ENCODE peak calls at places on chromosomes 5 and 9, in eight cellular contexts. C is psoas muscle, F is fibroblast of lung, A is brain microvascular endothelial cell, K is DND-41, H is uterus, G is PC-3, I is spleen. B is an unnamed sample. For H3K27me3, the result is how much of the 10 kb centered on the place peaks cover.

GRCh38 chr5:148820778-148821395 is 5.5 kb upstream of the ADRB2 start:
- DNase-seq in K (peak), A (no peak), G (peak), F (peak), H (no peak), C (no peak), I (no peak), B (no peak)

GRCh38 chr9:134734270-134734669 is 92.7 kb downstream of the COL5A1 start:
- DNase-seq in C (peak), G (no peak), K (no peak), F (peak), A (peak), H (peak), I (no peak), B (no peak)

GRCh38 chr5:95533106-95533505 is 21.7 kb downstream of the SKIC3 start:
- DNase-seq in H (no peak), K (no peak), A (no peak), C (no peak), I (no peak), G (no peak), F (no peak), B (no peak)

GRCh38 chr5:164013077-164013670 is 507.8 kb downstream of the MAT2B start:
- DNase-seq in C (peak), H (no peak), K (peak), A (peak), I (no peak), F (peak), G (peak), B (peak)

GRCh38 chr9:134396258-134396742 is 70.0 kb downstream of the RXRA start:
- DNase-seq in I (peak), C (no peak), K (peak), H (no peak), A (no peak), G (no peak), F (no peak), B (peak)

GRCh38 chr9:94083384-94083783 is 880 bp upstream of the PTPDC1 start:
- DNase-seq in I (no peak), G (no peak), A (no peak), F (no peak), H (no peak), K (no peak), C (no peak), B (no peak)

GRCh38 chr5:1297243-1297642 is 2.4 kb upstream of the TERT start:
- DNase-seq in C (no peak), K (no peak), H (no peak), I (no peak), F (no peak), G (no peak), A (no peak), B (no peak)

GRCh38 chr9:94167055-94167346 is 82.7 kb downstream of the PTPDC1 start:
- DNase-seq in A (no peak), G (no peak), C (no peak), I (no peak), F (no peak), H (no peak), K (no peak), B (no peak)

GRCh38 chr5:54832846-54833245 is 152.5 kb downstream of the ESM1 start:
- DNase-seq in A (no peak), H (no peak), G (no peak), C (no peak), I (peak), K (no peak), F (no peak), B (no peak)

GRCh38 chr9:117043159-117043558 is 356.1 kb downstream of the TRIM32 start:
- DNase-seq in G (no peak), I (no peak), H (no peak), C (no peak), F (no peak), A (no peak), K (no peak), B (no peak)

GRCh38 chr5:169538935-169539334 is 44.6 kb upstream of the SPDL1 start:
- DNase-seq in G (no peak), F (no peak), K (no peak), I (no peak), H (no peak), C (no peak), A (no peak), B (no peak)

GRCh38 chr5:108381034-108381954 is 604 bp downstream of the FBXL17 start:
- DNase-seq in K (peak), F (peak), C (peak), I (peak), H (peak), G (peak), A (peak), B (peak)

GRCh38 chr9:91433180-91433579 is 9.5 kb upstream of the NFIL3 start:
- DNase-seq in H (no peak), I (no peak), C (no peak), F (peak), G (peak), K (no peak), A (peak), B (no peak)

GRCh38 chr9:111481885-111482636 is 2.1 kb downstream of the ECPAS start:
- DNase-seq in A (peak), F (peak), I (no peak), G (peak), C (peak), K (no peak), H (no peak), B (no peak)

GRCh38 chr5:36478646-36479307 is 127.6 kb upstream of the SLC1A3 start:
- DNase-seq in F (no peak), G (no peak), C (no peak), H (no peak), I (no peak), A (no peak), K (no peak), B (no peak)

GRCh38 chr9:117344892-117345660 is 69.8 kb downstream of the ASTN2 start:
- DNase-seq in H (no peak), G (no peak), C (no peak), A (no peak), I (no peak), F (no peak), K (no peak), B (no peak)

GRCh38 chr9:131587906-131588305 is 42.6 kb downstream of the PRRT1B start:
- DNase-seq in F (no peak), C (no peak), A (no peak), K (no peak), G (no peak), I (no peak), H (no peak), B (no peak)

GRCh38 chr9:6902423-6902822 is 144.7 kb downstream of the KDM4C start:
- DNase-seq in G (peak), K (no peak), C (no peak), F (peak), I (no peak), A (no peak), H (no peak), B (no peak)

GRCh38 chr9:134419684-134420076 is 93.4 kb downstream of the RXRA start:
- DNase-seq in H (no peak), I (no peak), C (no peak), F (no peak), K (no peak), G (peak), A (no peak), B (no peak)

GRCh38 chr9:110156902-110157301 is 51.1 kb downstream of the C9orf152 start:
- DNase-seq in K (peak), I (no peak), A (peak), C (no peak), H (no peak), F (peak), G (no peak), B (peak)

GRCh38 chr5:143870871-143871632 is 59.1 kb downstream of the HMHB1 start:
- DNase-seq in G (peak), C (no peak), H (no peak), I (no peak), K (no peak), F (no peak), A (no peak), B (no peak)

GRCh38 chr9:19946446-19947109 is 157.7 kb upstream of the SLC24A2 start:
- DNase-seq in H (no peak), A (no peak), C (no peak), K (peak), I (no peak), G (peak), F (peak), B (no peak)

GRCh38 chr5:96247097-96247675 is 185.9 kb downstream of the PCSK1 start:
- DNase-seq in F (peak), G (no peak), I (no peak), H (no peak), K (no peak), A (no peak), C (no peak), B (no peak)

GRCh38 chr5:98268162-98268860 is 505.2 kb upstream of the RGMB start:
- DNase-seq in C (no peak), F (no peak), I (no peak), K (no peak), H (no peak), A (no peak), G (no peak), B (no peak)

GRCh38 chr5:16894236-16895057 is 41.6 kb downstream of the MYO10 start:
- DNase-seq in C (no peak), G (peak), K (no peak), F (peak), A (peak), H (no peak), I (no peak), B (no peak)

GRCh38 chr5:61809651-61810050 is 477.6 kb downstream of the ZSWIM6 start:
- DNase-seq in F (no peak), A (no peak), H (no peak), K (no peak), I (no peak), C (no peak), G (no peak), B (no peak)

GRCh38 chr5:131649160-131649559 is 14.1 kb upstream of the RAPGEF6 start:
- DNase-seq in A (no peak), K (no peak), F (peak), H (no peak), I (no peak), G (peak), C (no peak), B (no peak)

GRCh38 chr9:137772281-137772873 is 105.2 kb upstream of the CACNA1B start:
- DNase-seq in G (no peak), A (no peak), K (no peak), F (no peak), I (peak), H (no peak), C (no peak), B (no peak)

GRCh38 chr9:91591627-91592026 is 168.0 kb upstream of the NFIL3 start:
- DNase-seq in G (no peak), F (no peak), I (no peak), K (no peak), H (no peak), A (no peak), C (no peak), B (no peak)

GRCh38 chr5:142601432-142601831 is 84.5 kb downstream of the FGF1 start:
- DNase-seq in F (no peak), K (peak), A (no peak), H (no peak), I (no peak), G (no peak), C (no peak), B (no peak)

GRCh38 chr9:91856419-91856818 is 93.6 kb downstream of the ROR2 start:
- DNase-seq in C (no peak), A (no peak), I (no peak), K (no peak), G (no peak), F (no peak), H (no peak), B (no peak)

GRCh38 chr5:56812110-56812509 is 3.2 kb upstream of the MAP3K1 start:
- DNase-seq in K (no peak), A (no peak), F (no peak), H (no peak), I (no peak), G (no peak), C (no peak), B (no peak)

GRCh38 chr5:159419567-159419966 is 89.3 kb upstream of the IL12B start:
- DNase-seq in K (no peak), H (no peak), G (no peak), F (no peak), A (no peak), C (no peak), I (no peak), B (no peak)

GRCh38 chr5:59065551-59065950 is 482.7 kb downstream of the RAB3C start:
- DNase-seq in F (peak), C (no peak), K (no peak), A (no peak), I (no peak), H (no peak), G (peak), B (no peak)

GRCh38 chr5:137752873-137753226 is 1.3 kb downstream of the HNRNPA0 start:
- DNase-seq in H (no peak), G (peak), F (peak), A (no peak), C (no peak), I (no peak), K (peak), B (peak)

GRCh38 chr9:100856238-100856637 is 172.3 kb upstream of the PLPPR1 start:
- DNase-seq in I (no peak), K (no peak), C (no peak), A (no peak), G (no peak), H (no peak), F (no peak), B (no peak)

GRCh38 chr5:159639590-159639989 is 276.7 kb upstream of the ADRA1B start:
- DNase-seq in F (no peak), G (no peak), A (no peak), C (no peak), H (no peak), I (no peak), K (no peak), B (no peak)

DNA sequence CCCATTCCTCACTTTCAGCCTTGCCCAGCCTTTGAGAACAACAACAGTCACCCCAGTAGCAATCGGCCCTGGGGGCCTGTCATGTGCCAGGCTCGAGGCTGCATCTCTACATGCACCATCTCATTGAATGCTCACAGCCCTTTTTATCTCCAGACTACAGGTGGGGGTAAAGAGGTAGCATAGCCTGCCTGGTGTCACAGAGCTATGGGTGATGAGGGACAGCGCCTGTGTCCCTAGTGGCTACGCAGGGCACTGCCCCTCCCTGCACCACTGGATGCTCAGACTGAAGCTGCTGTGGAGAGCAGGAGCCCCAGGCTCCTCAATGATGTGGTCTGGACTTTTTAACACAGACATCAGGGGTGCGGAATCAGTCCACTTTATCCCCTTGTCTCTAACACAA is 2.8 kb downstream of the CAMK2A start:
- DNase-seq in H (no peak), A (no peak), K (peak), G (peak), F (no peak), I (peak), C (no peak), B (no peak)
- TF ChIP-seq CTCF in H (no peak), A (peak), K (peak), G (peak), F (no peak), I (no peak), C (peak), B (peak)

GRCh38 chr5:106306313-106307028 is 1364.3 kb downstream of the EFNA5 start:
- DNase-seq in K (no peak), C (no peak), G (no peak), F (no peak), H (no peak), A (no peak), I (no peak), B (no peak)

GRCh38 chr5:106312360-106312759 is 1358.4 kb downstream of the EFNA5 start:
- DNase-seq in I (no peak), C (no peak), A (peak), F (no peak), G (peak), K (no peak), H (no peak), B (no peak)

GRCh38 chr5:106303911-106304310 is 1366.8 kb downstream of the EFNA5 start:
- DNase-seq in G (no peak), F (no peak), I (no peak), H (no peak), K (no peak), C (no peak), A (no peak), B (no peak)

GRCh38 chr5:106311230-106311629 is 1359.5 kb downstream of the EFNA5 start:
- DNase-seq in I (no peak), H (no peak), A (peak), G (peak), F (peak), C (no peak), K (no peak), B (no peak)

DNA sequence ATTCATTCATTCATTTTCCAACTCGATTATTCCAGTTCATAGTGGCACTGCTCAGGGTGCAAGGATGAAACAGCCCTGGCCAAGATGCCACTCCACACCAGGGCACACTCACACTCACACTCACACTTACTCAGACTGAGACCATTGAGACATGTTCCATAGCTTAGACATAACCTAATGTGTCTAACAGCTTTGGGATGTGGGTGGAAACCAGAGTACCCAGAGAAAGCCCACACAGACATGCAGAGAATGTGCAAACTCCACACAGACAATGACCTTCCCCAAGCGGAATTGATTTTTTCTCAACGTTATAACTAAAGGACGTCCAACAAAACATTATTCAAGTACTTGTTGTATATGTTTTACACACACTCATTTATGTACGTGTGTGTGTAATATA is 1363.5 kb downstream of the EFNA5 start:
- DNase-seq in K (no peak), A (no peak), I (no peak), G (no peak), C (no peak), F (no peak), H (no peak), B (no peak)
- H3K4me3 ChIP-seq in K (no peak), A (no peak), I (no peak), G (no peak), C (no peak), F (no peak), H (no peak), B (no peak)

GRCh38 chr9:841371-842209 is at the start of gene DMRT1:
- DNase-seq in A (no peak), I (peak), G (no peak), K (no peak), C (no peak), H (no peak), F (no peak), B (peak)

GRCh38 chr9:842918-843468 is 1.5 kb downstream of the DMRT1 start:
- DNase-seq in K (no peak), C (no peak), A (no peak), G (no peak), F (no peak), H (no peak), I (peak), B (no peak)

GRCh38 chr9:840343-840742 is 1.2 kb upstream of the DMRT1 start:
- DNase-seq in A (no peak), K (no peak), C (no peak), G (no peak), I (peak), H (no peak), F (no peak), B (no peak)
- H3K27me3 ChIP-seq in A (under half), K (under half), C (under half), G (under half), I (under half), H (under half), F (under half), B (under half)

GRCh38 chr9:115235221-115235620 is 117.3 kb upstream of the TNC start:
- DNase-seq in A (no peak), K (no peak), H (no peak), G (no peak), C (no peak), F (no peak), I (no peak), B (no peak)
- TF ChIP-seq CTCF in A (no peak), K (no peak), H (no peak), G (no peak), C (no peak), F (no peak), I (no peak), B (no peak)

GRCh38 chr9:121725008-121725795 is 73.8 kb downstream of the DAB2IP start:
- DNase-seq in H (peak), F (peak), I (no peak), C (peak), A (peak), G (no peak), K (no peak), B (no peak)
- H3K4me3 ChIP-seq in H (no peak), F (no peak), I (no peak), C (no peak), A (no peak), G (no peak), K (no peak), B (no peak)

GRCh38 chr9:106058460-106058859 is 364.1 kb downstream of the TMEM38B start:
- DNase-seq in G (no peak), H (no peak), I (no peak), C (no peak), F (no peak), K (no peak), A (no peak), B (no peak)

GRCh38 chr9:106059886-106060285 is 365.5 kb downstream of the TMEM38B start:
- DNase-seq in G (no peak), C (no peak), H (no peak), F (no peak), K (no peak), I (no peak), A (no peak), B (no peak)

GRCh38 chr9:106052735-106053134 is 358.4 kb downstream of the TMEM38B start:
- DNase-seq in F (no peak), H (no peak), K (no peak), A (no peak), I (no peak), C (no peak), G (no peak), B (no peak)

GRCh38 chr9:106060885-106061284 is 366.5 kb downstream of the TMEM38B start:
- DNase-seq in G (peak), I (no peak), A (no peak), F (no peak), C (no peak), K (no peak), H (no peak), B (no peak)

DNA sequence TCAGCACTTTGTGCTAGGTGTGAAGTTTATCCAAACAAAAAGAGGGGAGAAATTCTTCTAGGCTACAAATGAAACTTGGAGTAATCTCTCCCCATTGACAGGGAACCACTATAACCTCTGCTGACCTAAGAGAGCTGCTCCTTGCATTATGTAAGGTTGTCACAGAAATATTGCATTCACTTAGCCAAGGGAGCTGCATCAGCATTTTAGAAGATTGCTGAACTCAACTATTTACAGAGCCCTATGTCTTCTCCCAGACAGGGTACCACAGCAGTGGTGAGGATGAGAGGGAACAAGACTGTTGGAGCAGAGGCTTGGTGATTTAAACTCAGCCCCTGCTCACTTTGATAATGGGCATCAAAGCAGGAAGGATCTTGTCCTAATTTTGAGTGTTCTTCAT is 362.0 kb downstream of the TMEM38B start:
- DNase-seq in K (no peak), C (no peak), I (no peak), H (no peak), F (no peak), A (no peak), G (no peak), B (no peak)
- H3K27me3 ChIP-seq in K (under half), C (under half), I (under half), H (under half), F (under half), A (under half), G (under half), B (under half)

GRCh38 chr5:173451031-173451430 is 122.8 kb upstream of the STC2 start:
- DNase-seq in C (no peak), I (no peak), A (no peak), F (no peak), K (peak), H (no peak), G (peak), B (no peak)
- TF ChIP-seq CTCF in C (peak), I (no peak), A (peak), F (peak), K (peak), H (no peak), G (peak), B (peak)

GRCh38 chr9:96874947-96875459 is 20.7 kb upstream of the ZNF782 start:
- DNase-seq in F (peak), A (peak), G (peak), C (no peak), K (no peak), H (no peak), I (no peak), B (peak)
- H3K4me3 ChIP-seq in F (peak), A (peak), G (peak), C (peak), K (no peak), H (no peak), I (peak), B (peak)

GRCh38 chr5:90590-91547 is 1.1 kb upstream of the PLEKHG4B start:
- DNase-seq in G (no peak), I (no peak), F (no peak), C (no peak), K (no peak), H (no peak), A (peak), B (no peak)
- H3K27me3 ChIP-seq in G (half or more), I (under half), F (under half), C (under half), K (under half), H (under half), A (half or more), B (under half)